ENCODE peak calls at places on chromosome 1, in four cellular contexts. Q is stimulated activated CD4-positive, alpha-beta T cell treated with anti-CD3 and anti-CD28 coated beads, Interleukin-12 subunit alpha, Interleukin-12 subunit beta, amount 100 ng/mL, for 4 hours; E is GF-D8; X is NCI-H748 treated with DMSO at 0.1 percent for 48 hours. V is an unnamed sample.
A peak's percentile ranks its signal among the peaks of the same experiment; 100 is the strongest.

GRCh38 chr1:84345220-84345619 is 43.7 kb downstream of the SAMD13 start:
- DNase-seq in Q (no peak), E (no peak), X (no peak), V (no peak)

GRCh38 chr1:68111804-68112436 is 61.5 kb upstream of the DIRAS3 start:
- DNase-seq in Q (no peak), E (no peak), X (peak; percentile 77), V (no peak)

GRCh38 chr1:94863297-94863911 is 43.2 kb downstream of the SLC44A3 start:
- DNase-seq in Q (no peak), E (no peak), X (no peak), V (no peak)

GRCh38 chr1:94327001-94327685 is 89.8 kb upstream of the ARHGAP29 start:
- DNase-seq in Q (no peak), E (no peak), X (no peak), V (no peak)

GRCh38 chr1:94981574-94981973 is 54.7 kb upstream of the CNN3 start:
- DNase-seq in Q (no peak), E (no peak), X (no peak), V (no peak)

GRCh38 chr1:2314803-2315710 is 76.3 kb downstream of the MORN1 start:
- DNase-seq in Q (peak; percentile 53), E (no peak), X (no peak), V (peak; percentile 68)

GRCh38 chr1:166007176-166007575 is 159.6 kb downstream of the FAM78B start:
- DNase-seq in Q (no peak), E (no peak), X (no peak), V (no peak)

GRCh38 chr1:7810395-7810794 is 26.3 kb downstream of the PER3 start:
- DNase-seq in Q (peak; percentile 8), E (no peak), X (no peak), V (no peak)

GRCh38 chr1:212518188-212518951 is 85.7 kb downstream of the NENF start:
- DNase-seq in Q (no peak), E (no peak), X (no peak), V (no peak)

V was measured in stimulated activated naive CD8-positive, alpha-beta T cell treated with anti-CD3 and anti-CD28 coated beads, Interleukin-15, amount 100 ng/mL, for 72 hours.